ENCODE peak calls at places on chromosomes 13 and 19, in four cellular contexts. One of them, this sample, is unnamed.

GRCh38 chr19:737591-738093 is 13.3 kb upstream of the MISP start:
- DNase-seq in psoas muscle: no peak
- DNase-seq in NCI-H460: no peak
- DNase-seq in activated CD4-positive, alpha-beta T cell treated with anti-CD3 and anti-CD28 coated beads, Interleukin-2, amount 50 U/mL, for 4 hours: peak; percentile 57
- DNase-seq in this sample: no peak

GRCh38 chr19:28727133-28727834 is 485.7 kb downstream of the UQCRFS1 start:
- DNase-seq in NCI-H460: no peak
- DNase-seq in activated CD4-positive, alpha-beta T cell treated with anti-CD3 and anti-CD28 coated beads, Interleukin-2, amount 50 U/mL, for 4 hours: peak; percentile 25
- DNase-seq in psoas muscle: no peak
- DNase-seq in this sample: peak; percentile 81

GRCh38 chr19:5046339-5047039 is 77.6 kb downstream of the KDM4B start:
- DNase-seq in NCI-H460: peak; percentile 54
- DNase-seq in psoas muscle: peak; percentile 62
- DNase-seq in activated CD4-positive, alpha-beta T cell treated with anti-CD3 and anti-CD28 coated beads, Interleukin-2, amount 50 U/mL, for 4 hours: no peak
- DNase-seq in this sample: no peak

GRCh38 chr19:18291019-18291524 is 9.7 kb upstream of the JUND start:
- DNase-seq in NCI-H460: no peak
- DNase-seq in psoas muscle: no peak
- DNase-seq in activated CD4-positive, alpha-beta T cell treated with anti-CD3 and anti-CD28 coated beads, Interleukin-2, amount 50 U/mL, for 4 hours: no peak
- DNase-seq in this sample: no peak

GRCh38 chr13:114130708-114131580 is 1.5 kb downstream of the RASA3 start:
- DNase-seq in NCI-H460: peak; percentile 16
- DNase-seq in psoas muscle: peak; percentile 90
- DNase-seq in activated CD4-positive, alpha-beta T cell treated with anti-CD3 and anti-CD28 coated beads, Interleukin-2, amount 50 U/mL, for 4 hours: no peak
- DNase-seq in this sample: no peak

GRCh38 chr13:98565726-98566577 is 11.0 kb downstream of the STK24 start:
- DNase-seq in psoas muscle: peak; percentile 70
- DNase-seq in NCI-H460: no peak
- DNase-seq in activated CD4-positive, alpha-beta T cell treated with anti-CD3 and anti-CD28 coated beads, Interleukin-2, amount 50 U/mL, for 4 hours: no peak
- DNase-seq in this sample: no peak

GRCh38 chr19:15161028-15161984 is 39.5 kb downstream of the NOTCH3 start:
- DNase-seq in psoas muscle: no peak
- DNase-seq in NCI-H460: peak; percentile 32
- DNase-seq in activated CD4-positive, alpha-beta T cell treated with anti-CD3 and anti-CD28 coated beads, Interleukin-2, amount 50 U/mL, for 4 hours: no peak
- DNase-seq in this sample: peak; percentile 24

GRCh38 chr13:45352031-45352430 is 11.0 kb upstream of the TPT1 start:
- DNase-seq in psoas muscle: no peak
- DNase-seq in activated CD4-positive, alpha-beta T cell treated with anti-CD3 and anti-CD28 coated beads, Interleukin-2, amount 50 U/mL, for 4 hours: no peak
- DNase-seq in NCI-H460: no peak
- DNase-seq in this sample: no peak

GRCh38 chr13:76980075-76980718 is 11.7 kb upstream of the CLN5 start:
- DNase-seq in NCI-H460: peak; percentile 56
- DNase-seq in psoas muscle: peak; percentile 89
- DNase-seq in activated CD4-positive, alpha-beta T cell treated with anti-CD3 and anti-CD28 coated beads, Interleukin-2, amount 50 U/mL, for 4 hours: peak; percentile 80
- DNase-seq in this sample: peak; percentile 81

GRCh38 chr13:99985243-99985874 is 3.8 kb downstream of the ZIC2 start:
- DNase-seq in psoas muscle: no peak
- DNase-seq in activated CD4-positive, alpha-beta T cell treated with anti-CD3 and anti-CD28 coated beads, Interleukin-2, amount 50 U/mL, for 4 hours: no peak
- DNase-seq in NCI-H460: no peak
- DNase-seq in this sample: no peak

GRCh38 chr13:41231786-41232185 is 31.6 kb downstream of the MTRF1 start:
- DNase-seq in psoas muscle: no peak
- DNase-seq in activated CD4-positive, alpha-beta T cell treated with anti-CD3 and anti-CD28 coated beads, Interleukin-2, amount 50 U/mL, for 4 hours: no peak
- DNase-seq in NCI-H460: no peak
- DNase-seq in this sample: no peak

GRCh38 chr19:52665529-52665928 is 27.4 kb upstream of the ZNF83 start:
- DNase-seq in NCI-H460: no peak
- DNase-seq in psoas muscle: no peak
- DNase-seq in activated CD4-positive, alpha-beta T cell treated with anti-CD3 and anti-CD28 coated beads, Interleukin-2, amount 50 U/mL, for 4 hours: no peak
- DNase-seq in this sample: no peak

GRCh38 chr13:48586591-48587103 is 53.8 kb upstream of the RCBTB2 start:
- DNase-seq in psoas muscle: peak; percentile 66
- DNase-seq in NCI-H460: no peak
- DNase-seq in activated CD4-positive, alpha-beta T cell treated with anti-CD3 and anti-CD28 coated beads, Interleukin-2, amount 50 U/mL, for 4 hours: no peak
- DNase-seq in this sample: no peak

GRCh38 chr19:5903502-5904301 is at the start of gene NDUFA11:
- DNase-seq in NCI-H460: peak; percentile 88
- DNase-seq in activated CD4-positive, alpha-beta T cell treated with anti-CD3 and anti-CD28 coated beads, Interleukin-2, amount 50 U/mL, for 4 hours: peak; percentile 97
- DNase-seq in psoas muscle: peak; percentile 99
- DNase-seq in this sample: peak; percentile 90

GRCh38 chr13:39417131-39417530 is 185.9 kb downstream of the LHFPL6 start:
- DNase-seq in activated CD4-positive, alpha-beta T cell treated with anti-CD3 and anti-CD28 coated beads, Interleukin-2, amount 50 U/mL, for 4 hours: no peak
- DNase-seq in NCI-H460: no peak
- DNase-seq in psoas muscle: no peak
- DNase-seq in this sample: no peak

GRCh38 chr13:33213797-33214196 is 71.8 kb downstream of the STARD13 start:
- DNase-seq in psoas muscle: no peak
- DNase-seq in NCI-H460: no peak
- DNase-seq in activated CD4-positive, alpha-beta T cell treated with anti-CD3 and anti-CD28 coated beads, Interleukin-2, amount 50 U/mL, for 4 hours: no peak
- DNase-seq in this sample: no peak

GRCh38 chr19:17282488-17283256 is 971 bp downstream of the ANKLE1 start:
- DNase-seq in activated CD4-positive, alpha-beta T cell treated with anti-CD3 and anti-CD28 coated beads, Interleukin-2, amount 50 U/mL, for 4 hours: peak; percentile 71
- DNase-seq in psoas muscle: peak; percentile 91
- DNase-seq in NCI-H460: peak; percentile 68
- DNase-seq in this sample: peak; percentile 53

GRCh38 chr19:44720945-44721344 is 22.0 kb downstream of the CEACAM16 start:
- DNase-seq in NCI-H460: no peak
- DNase-seq in psoas muscle: no peak
- DNase-seq in activated CD4-positive, alpha-beta T cell treated with anti-CD3 and anti-CD28 coated beads, Interleukin-2, amount 50 U/mL, for 4 hours: no peak
- DNase-seq in this sample: no peak

GRCh38 chr19:48247212-48247611 is 8.5 kb downstream of the CARD8 start:
- DNase-seq in activated CD4-positive, alpha-beta T cell treated with anti-CD3 and anti-CD28 coated beads, Interleukin-2, amount 50 U/mL, for 4 hours: no peak
- DNase-seq in NCI-H460: no peak
- DNase-seq in psoas muscle: no peak
- DNase-seq in this sample: no peak

GRCh38 chr13:110819203-110820014 is 95.5 kb downstream of the ANKRD10 start:
- DNase-seq in activated CD4-positive, alpha-beta T cell treated with anti-CD3 and anti-CD28 coated beads, Interleukin-2, amount 50 U/mL, for 4 hours: peak; percentile 69
- DNase-seq in NCI-H460: peak; percentile 65
- DNase-seq in psoas muscle: peak; percentile 87
- DNase-seq in this sample: peak; percentile 71

GRCh38 chr19:51018745-51019543 is 565 bp downstream of the KLK10 start:
- DNase-seq in psoas muscle: no peak
- DNase-seq in NCI-H460: no peak
- DNase-seq in activated CD4-positive, alpha-beta T cell treated with anti-CD3 and anti-CD28 coated beads, Interleukin-2, amount 50 U/mL, for 4 hours: no peak
- DNase-seq in this sample: no peak

GRCh38 chr13:33182729-33183128 is 102.8 kb downstream of the STARD13 start:
- DNase-seq in NCI-H460: no peak
- DNase-seq in psoas muscle: no peak
- DNase-seq in activated CD4-positive, alpha-beta T cell treated with anti-CD3 and anti-CD28 coated beads, Interleukin-2, amount 50 U/mL, for 4 hours: no peak
- DNase-seq in this sample: no peak

GRCh38 chr13:77715233-77715891 is 17.9 kb downstream of the SLAIN1 start:
- DNase-seq in psoas muscle: no peak
- DNase-seq in activated CD4-positive, alpha-beta T cell treated with anti-CD3 and anti-CD28 coated beads, Interleukin-2, amount 50 U/mL, for 4 hours: no peak
- DNase-seq in NCI-H460: no peak
- DNase-seq in this sample: no peak

GRCh38 chr19:43078311-43078710 is 4.2 kb downstream of the PSG2 start:
- DNase-seq in NCI-H460: no peak
- DNase-seq in psoas muscle: no peak
- DNase-seq in activated CD4-positive, alpha-beta T cell treated with anti-CD3 and anti-CD28 coated beads, Interleukin-2, amount 50 U/mL, for 4 hours: no peak
- DNase-seq in this sample: no peak

GRCh38 chr19:14405758-14406644 is 13.1 kb downstream of the DDX39A start:
- DNase-seq in activated CD4-positive, alpha-beta T cell treated with anti-CD3 and anti-CD28 coated beads, Interleukin-2, amount 50 U/mL, for 4 hours: peak; percentile 82
- DNase-seq in NCI-H460: peak; percentile 70
- DNase-seq in psoas muscle: peak; percentile 94
- DNase-seq in this sample: peak; percentile 68

GRCh38 chr13:73216381-73216831 is 157.6 kb downstream of the KLF5 start:
- DNase-seq in activated CD4-positive, alpha-beta T cell treated with anti-CD3 and anti-CD28 coated beads, Interleukin-2, amount 50 U/mL, for 4 hours: no peak
- DNase-seq in NCI-H460: no peak
- DNase-seq in psoas muscle: no peak
- DNase-seq in this sample: no peak

GRCh38 chr13:52348983-52349780 is 56.8 kb downstream of the THSD1 start:
- DNase-seq in NCI-H460: peak; percentile 23
- DNase-seq in psoas muscle: no peak
- DNase-seq in activated CD4-positive, alpha-beta T cell treated with anti-CD3 and anti-CD28 coated beads, Interleukin-2, amount 50 U/mL, for 4 hours: no peak
- DNase-seq in this sample: no peak

GRCh38 chr13:33352023-33352422 is 66.5 kb upstream of the STARD13 start:
- DNase-seq in activated CD4-positive, alpha-beta T cell treated with anti-CD3 and anti-CD28 coated beads, Interleukin-2, amount 50 U/mL, for 4 hours: no peak
- DNase-seq in NCI-H460: no peak
- DNase-seq in psoas muscle: no peak
- DNase-seq in this sample: no peak

GRCh38 chr13:106242554-106242953 is 292.9 kb downstream of the EFNB2 start:
- DNase-seq in activated CD4-positive, alpha-beta T cell treated with anti-CD3 and anti-CD28 coated beads, Interleukin-2, amount 50 U/mL, for 4 hours: no peak
- DNase-seq in psoas muscle: no peak
- DNase-seq in NCI-H460: no peak
- DNase-seq in this sample: no peak